ENCODE peak calls at places on chromosomes 11 and 22, in ten cellular contexts. H is activated T-cell treated with anti-CD3 and anti-CD28 coated beads for 4 hours, P is AML-193, U is iPS DF 6.9, L is NCI-H748 treated with DMSO at 0.1 percent for 48 hours, I is SW 1271, V is left cardiac atrium, E is AG09309, N is cardiac muscle cell, Q is AG20443. M is an unnamed sample.
A peak's percentile ranks its signal among the peaks of the same experiment; 100 is the strongest.

GRCh38 chr22:22348127-22348814 is 103.7 kb downstream of the VPREB1 start:
- DNase-seq in P (peak; percentile 1), E (no peak), Q (no peak), L (no peak), V (no peak), I (peak; percentile 5), H (no peak), U (no peak), N (no peak), M (no peak)

GRCh38 chr22:45318168-45318557 is 8.4 kb downstream of the FAM118A start:
- DNase-seq in U (no peak), E (peak; percentile 67), Q (peak; percentile 86), L (peak; percentile 92), H (peak; percentile 81), V (peak; percentile 86), N (peak; percentile 44), P (no peak), I (no peak), M (peak; percentile 84)

GRCh38 chr11:95254139-95254704 is 23.2 kb upstream of the SESN3 start:
- DNase-seq in N (peak; percentile 88), U (peak; percentile 60), V (peak; percentile 81), L (peak; percentile 48), H (peak; percentile 74), I (peak; percentile 79), P (peak; percentile 89), E (peak; percentile 61), Q (peak; percentile 93), M (peak; percentile 67)

GRCh38 chr11:113034591-113034990 is 73.4 kb downstream of the NCAM1 start:
- DNase-seq in H (no peak), V (no peak), E (no peak), N (no peak), Q (no peak), L (no peak), P (no peak), U (no peak), I (no peak), M (no peak)

GRCh38 chr11:101321222-101321621 is 191.6 kb upstream of the PGR start:
- DNase-seq in L (no peak), H (no peak), E (no peak), U (no peak), P (no peak), I (no peak), Q (no peak), V (no peak), N (no peak), M (no peak)

GRCh38 chr22:33542153-33542552 is 378.1 kb downstream of the LARGE1 start:
- DNase-seq in N (no peak), H (no peak), E (no peak), V (peak; percentile 35), I (no peak), P (no peak), L (no peak), Q (peak; percentile 35), U (no peak), M (no peak)

GRCh38 chr11:108970221-108970991 is 305.5 kb downstream of the DDX10 start:
- DNase-seq in Q (no peak), N (no peak), I (no peak), V (no peak), L (no peak), P (no peak), E (no peak), H (no peak), U (no peak), M (no peak)

GRCh38 chr11:36254739-36255138 is 34.5 kb downstream of the COMMD9 start:
- DNase-seq in Q (peak; percentile 36), V (no peak), L (no peak), I (peak; percentile 3), P (no peak), N (no peak), E (no peak), H (no peak), U (no peak), M (no peak)

GRCh38 chr22:27682438-27682837 is 119.1 kb downstream of the MN1 start:
- DNase-seq in L (no peak), I (no peak), N (peak; percentile 58), Q (no peak), P (no peak), V (no peak), U (no peak), H (no peak), E (no peak), M (no peak)